ENCODE peak calls at places on chromosome 13, in four cellular contexts. E is lower leg skin, I is astrocyte of the spinal cord, S is SW 1271. A is an unnamed sample.

GRCh38 chr13:74443623-74444022 is 309.4 kb upstream of the KLF12 start:
- DNase-seq in S (no peak), I (peak), E (no peak), A (no peak)

GRCh38 chr13:33611016-33611805 is 206.7 kb upstream of the RFC3 start:
- DNase-seq in I (peak), E (no peak), S (no peak), A (peak)

GRCh38 chr13:25281937-25282332 is 5.4 kb downstream of the MTMR6 start:
- DNase-seq in I (no peak), E (no peak), S (no peak), A (no peak)

GRCh38 chr13:67069117-67069767 is 160.9 kb downstream of the PCDH9 start:
- DNase-seq in I (no peak), E (no peak), S (no peak), A (no peak)

GRCh38 chr13:36090592-36090991 is 40.6 kb downstream of the DCLK1 start:
- DNase-seq in I (peak), E (no peak), S (no peak), A (no peak)

GRCh38 chr13:99339736-99340392 is 32.7 kb upstream of the GPR183 start:
- DNase-seq in S (no peak), E (no peak), I (peak), A (no peak)

GRCh38 chr13:26721251-26721939 is 39.2 kb downstream of the GPR12 start:
- DNase-seq in E (peak), S (no peak), I (peak), A (no peak)

GRCh38 chr13:106851251-106851650 is 283.3 kb upstream of the ARGLU1 start:
- DNase-seq in E (no peak), S (no peak), I (peak), A (no peak)

GRCh38 chr13:50303963-50304721 is 288.9 kb downstream of the KCNRG start:
- DNase-seq in S (no peak), E (no peak), I (no peak), A (no peak)

GRCh38 chr13:48000559-48001126 is 430 bp downstream of the SUCLA2 start:
- DNase-seq in S (no peak), I (peak), E (no peak), A (no peak)

GRCh38 chr13:59356607-59357006 is 807.1 kb downstream of the DIAPH3 start:
- DNase-seq in S (no peak), E (peak), I (peak), A (no peak)

GRCh38 chr13:104098421-104098820 is 1032.2 kb upstream of the SLC10A2 start:
- DNase-seq in I (no peak), S (no peak), E (no peak), A (no peak)

GRCh38 chr13:77300176-77301141 is 26.4 kb downstream of the MYCBP2 start:
- DNase-seq in S (no peak), I (peak), E (no peak), A (no peak)